ENCODE peak calls at places on chromosomes 5 and 9, in eight cellular contexts. A, J, K, D, S, Z, O and Q are unnamed samples.

GRCh38 chr5:87121315-87122170 is 146.1 kb upstream of the RASA1 start:
- DNase-seq in S (peak), A (no peak), Z (no peak), J (no peak), O (no peak), D (peak), K (no peak), Q (no peak)

GRCh38 chr9:137380606-137381005 is 42.4 kb downstream of the EXD3 start:
- DNase-seq in S (no peak), J (no peak), D (no peak), O (no peak), K (peak), A (no peak), Z (no peak), Q (no peak)

GRCh38 chr9:4678679-4679267 is 596 bp upstream of the CDC37L1 start:
- DNase-seq in K (no peak), D (no peak), S (peak), Z (no peak), A (no peak), O (no peak), J (no peak), Q (no peak)

GRCh38 chr5:91941590-91941989 is 558.5 kb upstream of the ARRDC3 start:
- DNase-seq in S (no peak), K (no peak), A (no peak), J (no peak), D (no peak), Z (no peak), O (no peak), Q (no peak)

GRCh38 chr9:114274217-114274616 is 48.7 kb upstream of the ORM1 start:
- DNase-seq in K (peak), D (no peak), S (no peak), O (no peak), Z (no peak), J (no peak), A (no peak), Q (no peak)

GRCh38 chr9:7266911-7267555 is 509.3 kb downstream of the KDM4C start:
- DNase-seq in D (no peak), Z (peak), J (no peak), K (no peak), S (no peak), A (no peak), O (no peak), Q (no peak)

GRCh38 chr9:90964101-90965020 is 162.7 kb downstream of the SYK start:
- DNase-seq in Z (no peak), K (peak), S (no peak), A (peak), O (no peak), D (no peak), J (peak), Q (peak)

GRCh38 chr5:122473138-122473843 is 161.3 kb downstream of the SNCAIP start:
- DNase-seq in A (no peak), K (no peak), Z (no peak), O (no peak), S (no peak), J (no peak), D (no peak), Q (no peak)

GRCh38 chr9:22227986-22228385 is 218.6 kb upstream of the DMRTA1 start:
- DNase-seq in J (no peak), Z (no peak), K (no peak), S (no peak), A (no peak), O (no peak), D (no peak), Q (no peak)